ENCODE peak calls at places on chromosomes 13 and 19, in six cellular contexts. O is left ventricle myocardium inferior, J is heart right ventricle, U is right lobe of liver, F is cardiac muscle cell, I is colonic mucosa. Q is an unnamed sample.

GRCh38 chr13:52746141-52746540 is 6.5 kb upstream of the CNMD start:
- DNase-seq in F (no peak), J (no peak), I (no peak), O (no peak), U (no peak), Q (no peak)

GRCh38 chr19:58519087-58519354 is 589 bp downstream of the ZBTB45 start:
- DNase-seq in O (peak; percentile 58), U (peak; percentile 66), J (peak; percentile 62), I (peak; percentile 69), F (peak; percentile 82), Q (peak; percentile 58)

GRCh38 chr13:42649761-42650289 is 75.9 kb downstream of the TNFSF11 start:
- DNase-seq in J (no peak), U (no peak), O (no peak), I (no peak), F (peak; percentile 15), Q (no peak)

GRCh38 chr13:101838305-101838835 is 385.9 kb downstream of the ITGBL1 start:
- DNase-seq in U (no peak), F (no peak), O (no peak), J (no peak), I (no peak), Q (no peak)

GRCh38 chr13:34627499-34627898 is 314.6 kb upstream of the NBEA start:
- DNase-seq in U (no peak), O (no peak), I (no peak), F (no peak), J (no peak), Q (no peak)

GRCh38 chr13:24271611-24272451 is 37.5 kb upstream of the C1QTNF9 start:
- DNase-seq in U (peak; percentile 75), F (peak; percentile 90), O (peak; percentile 75), J (peak; percentile 83), I (peak; percentile 78), Q (peak; percentile 69)

GRCh38 chr13:65913173-65913572 is 1317.0 kb downstream of the PCDH9 start:
- DNase-seq in O (no peak), F (peak; percentile 84), J (no peak), U (no peak), I (no peak), Q (no peak)

GRCh38 chr19:42168206-42168605 is 36.0 kb upstream of the POU2F2 start:
- DNase-seq in U (no peak), F (no peak), I (no peak), O (no peak), J (no peak), Q (no peak)

GRCh38 chr13:37313383-37313782 is 207.9 kb upstream of the CSNK1A1L start:
- DNase-seq in J (no peak), U (no peak), F (peak; percentile 65), O (no peak), I (no peak), Q (no peak)

GRCh38 chr13:113970810-113971470 is 2.9 kb downstream of the C13orf46 start:
- DNase-seq in U (peak; percentile 85), J (peak; percentile 57), F (peak; percentile 70), O (peak; percentile 68), I (peak; percentile 46), Q (peak; percentile 79)

GRCh38 chr19:13881231-13881691 is 4.3 kb downstream of the NANOS3 start:
- DNase-seq in F (peak; percentile 44), J (no peak), I (peak; percentile 37), O (no peak), U (no peak), Q (no peak)

GRCh38 chr19:38385057-38385803 is 2.6 kb downstream of the GGN start:
- DNase-seq in O (no peak), J (no peak), F (no peak), U (no peak), I (no peak), Q (no peak)

GRCh38 chr19:48836089-48837017 is at the start of gene HSD17B14:
- DNase-seq in I (no peak), U (peak; percentile 49), O (no peak), J (no peak), F (peak; percentile 68), Q (no peak)

GRCh38 chr13:33441015-33441414 is 155.5 kb upstream of the STARD13 start:
- DNase-seq in F (peak; percentile 42), I (peak; percentile 43), U (no peak), J (no peak), O (no peak), Q (no peak)

GRCh38 chr13:41603917-41604316 is 146.6 kb downstream of the RGCC start:
- DNase-seq in U (no peak), O (no peak), I (no peak), J (no peak), F (peak; percentile 56), Q (no peak)

GRCh38 chr13:109725297-109725696 is 61.1 kb downstream of the IRS2 start:
- DNase-seq in U (no peak), O (no peak), F (no peak), J (no peak), I (no peak), Q (no peak)

GRCh38 chr13:75076476-75076875 is 405.5 kb downstream of the TBC1D4 start:
- DNase-seq in J (no peak), F (peak; percentile 9), O (no peak), I (no peak), U (no peak), Q (no peak)

GRCh38 chr19:38744298-38744681 is at the start of gene CAPN12:
- DNase-seq in O (no peak), I (no peak), F (no peak), U (no peak), J (no peak), Q (no peak)

GRCh38 chr13:74450976-74451375 is 316.8 kb upstream of the KLF12 start:
- DNase-seq in J (no peak), U (no peak), F (peak; percentile 15), I (no peak), O (no peak), Q (no peak)

GRCh38 chr19:23957660-23958281 is 43.1 kb downstream of the ZNF726 start:
- DNase-seq in F (no peak), J (no peak), U (no peak), I (no peak), O (no peak), Q (peak; percentile 60)

GRCh38 chr13:99471231-99472202 is 29.8 kb upstream of the TM9SF2 start:
- DNase-seq in F (peak; percentile 30), U (no peak), O (no peak), J (no peak), I (no peak), Q (no peak)

GRCh38 chr19:16319466-16319865 is 5.2 kb upstream of the KLF2 start:
- DNase-seq in F (peak; percentile 72), J (no peak), U (no peak), I (no peak), O (no peak), Q (no peak)

GRCh38 chr13:62512194-62513141 is 1096.8 kb upstream of the PCDH20 start:
- DNase-seq in F (peak; percentile 32), O (no peak), I (peak; percentile 18), J (no peak), U (peak; percentile 14), Q (no peak)

DNA sequence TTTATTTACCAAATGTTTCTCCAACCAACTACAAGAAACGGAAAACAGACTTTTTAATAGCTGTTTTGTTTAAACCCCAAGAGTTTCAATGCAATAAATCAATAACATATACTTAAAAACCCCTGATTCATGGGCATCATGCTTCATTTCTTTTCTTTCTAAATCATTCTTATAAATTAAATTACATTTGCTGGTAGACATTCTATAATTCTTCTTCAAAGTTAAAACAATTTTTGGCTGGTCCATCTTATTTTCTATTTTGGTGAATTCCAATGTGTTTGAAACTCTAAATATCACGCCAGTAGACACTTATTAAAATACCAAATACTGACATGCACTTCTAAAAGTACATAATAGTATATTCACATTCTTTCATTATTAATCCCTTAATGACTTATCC is 408.6 kb downstream of the LIG4 start:
- DNase-seq in O (no peak), I (no peak), U (no peak), F (no peak), J (no peak), Q (no peak)
- H3K4me3 ChIP-seq in O (no peak overlapping the region), I (no peak overlapping the region), U (no peak overlapping the region), F (no peak overlapping the region), J (no peak overlapping the region), Q (no peak overlapping the region)

DNA sequence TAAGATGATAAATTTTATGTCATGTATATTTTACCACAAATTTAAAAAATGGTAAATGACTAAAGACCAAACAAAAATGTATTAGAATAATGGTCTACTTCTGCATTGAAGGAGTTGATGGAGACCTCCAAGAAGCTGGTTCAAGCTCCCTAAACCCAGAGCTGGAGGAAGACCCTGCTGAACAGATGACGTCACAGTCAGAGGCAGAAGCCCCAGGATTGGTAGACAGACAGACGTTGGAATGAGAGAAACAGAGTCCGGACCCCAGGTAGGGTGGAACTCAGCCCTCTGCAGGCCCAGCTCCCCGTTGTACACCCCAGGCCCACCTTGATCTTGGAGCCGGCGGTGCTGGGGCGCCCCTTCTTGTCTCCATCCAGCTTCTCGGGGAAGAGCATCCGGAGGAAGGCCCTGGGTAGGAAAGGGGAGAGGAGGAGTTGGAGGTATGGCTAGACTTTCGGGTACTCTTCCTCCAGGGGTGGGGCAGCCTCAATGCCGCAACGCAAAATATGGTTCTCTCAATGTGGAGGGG is 25.7 kb upstream of the ZNF414 start:
- DNase-seq in O (no peak), F (no peak), J (no peak), I (no peak), U (no peak), Q (no peak)
- H3K9me3 ChIP-seq in O (no peaks in the 10 kb centered on the region), F (no peaks in the 10 kb centered on the region), J (no peaks in the 10 kb centered on the region), I (no peaks in the 10 kb centered on the region), U (no peaks in the 10 kb centered on the region), Q (no peaks in the 10 kb centered on the region)

GRCh38 chr19:17626456-17626855 is 61.7 kb downstream of the UNC13A start:
- DNase-seq in F (no peak), J (no peak), I (no peak), O (no peak), U (no peak), Q (no peak)
- H3K4me3 ChIP-seq in F (no peak overlapping the region), J (no peak overlapping the region), I (no peak overlapping the region), O (no peak overlapping the region), U (no peak overlapping the region), Q (no peak overlapping the region)

GRCh38 chr19:2854849-2855248 is 12.3 kb upstream of the ZNF556 start:
- DNase-seq in O (no peak), I (no peak), J (no peak), F (no peak), U (no peak), Q (no peak)

GRCh38 chr19:2858864-2859263 is 8.3 kb upstream of the ZNF556 start:
- DNase-seq in U (no peak), F (no peak), I (no peak), J (no peak), O (no peak), Q (no peak)

GRCh38 chr19:2852598-2852997 is 11.3 kb downstream of the ZNF555 start:
- DNase-seq in F (no peak), J (no peak), I (no peak), U (no peak), O (no peak), Q (no peak)

GRCh38 chr19:2853015-2853606 is 11.8 kb downstream of the ZNF555 start:
- DNase-seq in U (no peak), F (no peak), I (no peak), O (no peak), J (no peak), Q (no peak)

GRCh38 chr19:2856457-2857055 is 10.6 kb upstream of the ZNF556 start:
- DNase-seq in J (no peak), O (no peak), I (no peak), U (no peak), F (no peak), Q (no peak)
- H3K9me3 ChIP-seq in J (peaks cover 23% of the 10 kb centered on the region), O (peaks cover 94% of the 10 kb centered on the region), I (no peaks in the 10 kb centered on the region), U (peaks cover 8% of the 10 kb centered on the region), F (peaks cover 15% of the 10 kb centered on the region), Q (peaks cover 21% of the 10 kb centered on the region)

GRCh38 chr19:57288373-57288772 is 8.1 kb downstream of the ZNF460 start:
- DNase-seq in U (no peak), O (no peak), F (no peak), I (no peak), J (no peak), Q (no peak)
- H3K4me3 ChIP-seq in U (no peak overlapping the region), O (no peak overlapping the region), F (no peak overlapping the region), I (no peak overlapping the region), J (no peak overlapping the region), Q (no peak overlapping the region)

Q was measured in lung.